ENCODE peak calls at places on chromosomes 5 and 9, in four cellular contexts. A, Y, H and N are unnamed samples. For H3K4me1, the result is how much of the 10 kb centered on the place peaks cover.

GRCh38 chr5:10355071-10355889 is 1.8 kb downstream of the MARCHF6 start:
- DNase-seq in A (no peak), Y (no peak), H (peak), N (no peak)

GRCh38 chr5:41369799-41370198 is 140.6 kb downstream of the PLCXD3 start:
- DNase-seq in A (no peak), Y (no peak), H (no peak), N (no peak)

GRCh38 chr5:116518423-116518822 is 56.2 kb downstream of the SEMA6A start:
- DNase-seq in A (no peak), Y (no peak), H (no peak), N (no peak)

GRCh38 chr5:75434107-75434506 is 77.3 kb downstream of the CERT1 start:
- DNase-seq in A (no peak), Y (no peak), H (no peak), N (no peak)

GRCh38 chr5:136007271-136007670 is 21.5 kb upstream of the TGFBI start:
- DNase-seq in A (no peak), Y (no peak), H (peak), N (no peak)

GRCh38 chr5:73692981-73693380 is 67.0 kb downstream of the ARHGEF28 start:
- DNase-seq in A (no peak), Y (no peak), H (no peak), N (no peak)

GRCh38 chr9:125484632-125485282 is 222.3 kb downstream of the MAPKAP1 start:
- DNase-seq in A (no peak), Y (no peak), H (peak), N (no peak)

GRCh38 chr5:103569313-103570060 is 6.9 kb upstream of the NUDT12 start:
- DNase-seq in A (no peak), Y (no peak), H (no peak), N (no peak)

GRCh38 chr5:113188454-113188853 is 211.9 kb downstream of the DCP2 start:
- DNase-seq in A (no peak), Y (no peak), H (no peak), N (no peak)

GRCh38 chr9:118618091-118618490 is 751.1 kb downstream of the BRINP1 start:
- DNase-seq in A (no peak), Y (no peak), H (peak), N (no peak)

GRCh38 chr5:110809006-110809405 is 70.2 kb downstream of the SLC25A46 start:
- DNase-seq in A (no peak), Y (no peak), H (peak), N (no peak)

GRCh38 chr5:143741418-143741817 is 70.5 kb upstream of the HMHB1 start:
- DNase-seq in A (no peak), Y (no peak), H (no peak), N (no peak)

GRCh38 chr5:172389578-172390112 is 64.7 kb downstream of the SH3PXD2B start:
- DNase-seq in A (no peak), Y (no peak), H (no peak), N (no peak)

GRCh38 chr5:173329370-173330150 is 1.3 kb upstream of the STC2 start:
- DNase-seq in A (no peak), Y (peak), H (peak), N (no peak)

GRCh38 chr5:59724482-59725392 is 168.8 kb downstream of the PDE4D start:
- DNase-seq in A (no peak), Y (peak), H (peak), N (no peak)

GRCh38 chr9:7366121-7366520 is 433.5 kb downstream of the DMAC1 start:
- DNase-seq in A (no peak), Y (no peak), H (no peak), N (no peak)

GRCh38 chr5:126097881-126098280 is 325.3 kb upstream of the GRAMD2B start:
- DNase-seq in A (no peak), Y (no peak), H (peak), N (no peak)

GRCh38 chr5:100904259-100904822 is 1.3 kb upstream of the ST8SIA4 start:
- DNase-seq in A (peak), Y (no peak), H (no peak), N (peak)

GRCh38 chr5:90434116-90434714 is 24.7 kb upstream of the CETN3 start:
- DNase-seq in A (no peak), Y (peak), H (peak), N (no peak)

GRCh38 chr9:31605164-31605563 is 779.3 kb upstream of the ACO1 start:
- DNase-seq in A (no peak), Y (no peak), H (no peak), N (no peak)

GRCh38 chr5:60945760-60946253 is 802 bp downstream of the NDUFAF2 start:
- DNase-seq in A (peak), Y (no peak), H (peak), N (peak)

GRCh38 chr5:96256795-96257470 is 176.1 kb downstream of the PCSK1 start:
- DNase-seq in A (no peak), Y (no peak), H (peak), N (peak)

GRCh38 chr5:80238778-80239679 is 16.8 kb downstream of the SERINC5 start:
- DNase-seq in A (peak), Y (no peak), H (peak), N (peak)

GRCh38 chr5:140565024-140565779 is 574 bp downstream of the SLC35A4 start:
- DNase-seq in A (no peak), Y (no peak), H (peak), N (no peak)
- H3K4me1 ChIP-seq in A (half or more), Y (under half), H (under half), N (under half)

GRCh38 chr9:91417602-91418218 is 5.9 kb downstream of the NFIL3 start:
- DNase-seq in A (no peak), Y (no peak), H (peak), N (no peak)
- H3K4me3 ChIP-seq in A (no peak), Y (no peak), H (peak), N (no peak)

DNA sequence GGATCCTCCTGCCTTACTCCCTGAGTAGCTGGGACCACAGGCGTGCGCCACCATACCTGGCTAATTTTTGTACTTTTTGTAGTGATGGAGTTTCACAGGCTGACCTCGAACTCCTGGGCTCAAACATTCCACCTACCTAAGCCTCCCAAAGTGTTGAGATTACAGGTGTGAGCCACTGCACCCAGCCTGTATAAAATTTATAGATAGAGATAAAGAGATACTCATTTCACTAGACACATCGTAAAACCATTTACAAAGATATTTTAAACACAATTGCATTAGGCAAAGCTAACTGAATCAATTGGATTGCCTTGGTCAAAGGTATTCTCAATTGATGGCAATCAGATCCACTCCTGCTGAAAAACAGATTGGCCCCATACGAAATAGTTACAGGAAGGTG is 52.0 kb downstream of the PDE6A start:
- DNase-seq in A (no peak), Y (no peak), H (no peak), N (no peak)
- H3K4me1 ChIP-seq in A (under half), Y (under half), H (under half), N (under half)

DNA sequence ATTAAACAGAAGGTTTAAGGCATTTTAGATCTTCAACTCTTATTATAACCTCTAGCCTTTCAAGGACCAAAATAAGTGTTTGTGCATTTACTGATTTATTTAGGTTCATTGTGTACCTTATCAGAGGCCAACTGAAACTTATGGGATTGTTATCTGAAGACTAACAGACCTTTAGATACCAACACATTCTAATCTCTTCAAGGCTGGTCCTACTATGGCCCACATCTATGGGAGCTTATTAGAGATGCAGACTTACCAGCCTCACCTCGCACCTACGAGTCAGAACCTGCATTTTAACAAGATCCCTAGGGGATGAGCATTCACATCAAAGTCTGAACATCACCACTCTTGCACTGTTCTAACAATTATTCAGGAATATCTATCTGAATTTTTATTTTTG is 1.9 kb downstream of the IARS1 start:
- DNase-seq in A (no peak), Y (no peak), H (peak), N (no peak)
- H3K4me3 ChIP-seq in A (no peak), Y (no peak), H (peak), N (no peak)

DNA sequence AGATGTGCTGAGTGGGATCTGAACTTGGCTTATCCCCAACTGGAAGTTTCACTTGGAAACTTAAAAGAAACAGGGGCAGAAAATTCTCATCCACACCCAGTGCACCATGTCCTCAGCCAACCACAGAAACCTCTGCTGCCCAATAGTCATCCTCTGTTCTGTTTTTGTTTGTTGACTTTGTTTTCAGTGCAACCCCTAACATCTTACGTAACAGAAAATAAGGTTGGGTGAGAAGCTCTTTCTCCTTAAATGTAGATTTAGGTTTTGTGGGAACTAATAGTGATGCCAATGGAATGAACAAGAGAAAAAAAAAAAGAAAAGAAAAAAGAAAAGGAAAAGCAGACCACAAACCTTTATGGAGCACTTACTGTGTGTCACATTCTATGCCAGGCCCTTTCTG is 262.8 kb downstream of the PAPPA start:
- DNase-seq in A (no peak), Y (no peak), H (no peak), N (no peak)
- H3K4me1 ChIP-seq in A (under half), Y (under half), H (under half), N (under half)

GRCh38 chr9:93253633-93254032 is 69.7 kb downstream of the WNK2 start:
- DNase-seq in A (no peak), Y (no peak), H (no peak), N (no peak)
- H3K4me3 ChIP-seq in A (no peak), Y (no peak), H (no peak), N (no peak)

GRCh38 chr9:23477908-23478307 is 348.1 kb downstream of the ELAVL2 start:
- DNase-seq in A (no peak), Y (no peak), H (no peak), N (no peak)
- H3K4me1 ChIP-seq in A (under half), Y (under half), H (under half), N (under half)

DNA sequence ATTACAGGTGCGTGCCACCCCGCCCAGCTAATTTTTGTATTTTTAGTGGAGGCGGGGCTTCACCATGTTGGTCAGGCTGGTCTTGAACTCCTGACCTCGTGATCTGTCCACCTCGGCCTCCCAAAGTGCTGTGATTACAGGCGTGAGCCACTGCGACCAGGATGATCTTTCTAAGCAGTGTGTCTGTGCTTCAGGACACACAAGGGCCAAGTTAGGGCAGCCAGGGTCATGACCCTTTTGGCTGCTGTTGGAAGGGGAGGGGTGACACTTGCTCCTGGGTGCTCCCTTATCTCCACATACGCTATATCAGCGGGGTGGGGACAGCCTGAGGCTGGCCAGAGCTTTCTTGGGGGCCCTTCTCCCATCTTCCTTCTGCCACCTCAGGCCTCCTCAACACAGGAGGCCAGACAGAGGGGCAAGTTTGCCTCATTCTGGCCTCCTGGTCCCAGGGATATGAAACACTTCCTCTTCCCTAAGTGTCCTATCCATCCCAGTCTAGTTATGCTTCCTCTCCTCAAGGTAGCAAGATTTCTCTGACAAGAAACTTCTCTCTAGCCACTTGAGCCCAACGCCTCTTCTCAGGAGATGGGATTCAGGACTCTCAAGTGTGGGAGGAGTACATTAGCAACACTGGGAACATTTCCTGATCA is 1.9 kb upstream of the ZNF79 start:
- DNase-seq in A (no peak), Y (no peak), H (no peak), N (no peak)
- H3K4me3 ChIP-seq in A (no peak), Y (peak), H (peak), N (no peak)